ENCODE peak calls at places on chromosomes 6 and 20, in four cellular contexts. One of them, this sample, is unnamed.
A peak's percentile ranks its signal among the peaks of the same experiment; 100 is the strongest.

GRCh38 chr20:32184953-32185603 is 22.5 kb downstream of the PLAGL2 start:
- DNase-seq in IMR-90: no peak
- DNase-seq in neuronal stem cell: no peak
- DNase-seq in H9: no peak
- DNase-seq in this sample: no peak

GRCh38 chr6:37137881-37138568 is 31.9 kb upstream of the PIM1 start:
- DNase-seq in IMR-90: peak; percentile 83
- DNase-seq in neuronal stem cell: no peak
- DNase-seq in H9: peak; percentile 94
- DNase-seq in this sample: peak; percentile 91

GRCh38 chr6:15533379-15534044 is 129.3 kb downstream of the DTNBP1 start:
- DNase-seq in IMR-90: peak; percentile 47
- DNase-seq in neuronal stem cell: no peak
- DNase-seq in H9: peak; percentile 24
- DNase-seq in this sample: peak; percentile 60

GRCh38 chr20:47274449-47275108 is 81.9 kb downstream of the ZMYND8 start:
- DNase-seq in IMR-90: peak; percentile 97
- DNase-seq in neuronal stem cell: no peak
- DNase-seq in H9: no peak
- DNase-seq in this sample: peak; percentile 96

GRCh38 chr6:145673504-145673903 is 61.8 kb downstream of the EPM2A start:
- DNase-seq in IMR-90: no peak
- DNase-seq in neuronal stem cell: no peak
- DNase-seq in H9: no peak
- DNase-seq in this sample: no peak

GRCh38 chr6:81767163-81768000 is 14.9 kb upstream of the TENT5A start:
- DNase-seq in IMR-90: peak; percentile 41
- DNase-seq in neuronal stem cell: no peak
- DNase-seq in H9: no peak
- DNase-seq in this sample: peak; percentile 54

GRCh38 chr20:8624046-8624445 is 444.8 kb upstream of the PLCB4 start:
- DNase-seq in IMR-90: no peak
- DNase-seq in neuronal stem cell: no peak
- DNase-seq in H9: no peak
- DNase-seq in this sample: no peak

GRCh38 chr20:33993800-33994623 is at the start of gene RALY:
- DNase-seq in IMR-90: peak; percentile 72
- DNase-seq in neuronal stem cell: peak; percentile 83
- DNase-seq in H9: peak; percentile 79
- DNase-seq in this sample: peak; percentile 83

GRCh38 chr6:115896538-115897129 is 164.1 kb downstream of the FRK start:
- DNase-seq in IMR-90: peak; percentile 29
- DNase-seq in neuronal stem cell: peak; percentile 14
- DNase-seq in H9: no peak
- DNase-seq in this sample: peak; percentile 43

GRCh38 chr6:26175428-26176181 is 88.4 kb downstream of the HFE start:
- DNase-seq in IMR-90: peak; percentile 75
- DNase-seq in neuronal stem cell: peak; percentile 55
- DNase-seq in H9: no peak
- DNase-seq in this sample: peak; percentile 83

GRCh38 chr20:12207875-12208274 is 290.2 kb downstream of the BTBD3 start:
- DNase-seq in IMR-90: peak; percentile 41
- DNase-seq in neuronal stem cell: peak; percentile 32
- DNase-seq in H9: peak; percentile 63
- DNase-seq in this sample: peak; percentile 41

GRCh38 chr6:5851261-5851757 is 155.4 kb downstream of the NRN1 start:
- DNase-seq in IMR-90: no peak
- DNase-seq in neuronal stem cell: no peak
- DNase-seq in H9: peak; percentile 91
- DNase-seq in this sample: peak; percentile 45

GRCh38 chr6:44701637-44702101 is 314.2 kb downstream of the CDC5L start:
- DNase-seq in IMR-90: no peak
- DNase-seq in neuronal stem cell: peak; percentile 42
- DNase-seq in H9: peak; percentile 45
- DNase-seq in this sample: no peak

GRCh38 chr6:76992553-76992952 is 470.7 kb downstream of the HTR1B start:
- DNase-seq in IMR-90: no peak
- DNase-seq in neuronal stem cell: no peak
- DNase-seq in H9: no peak
- DNase-seq in this sample: no peak

GRCh38 chr20:5923493-5923892 is 26.8 kb downstream of the TRMT6 start:
- DNase-seq in IMR-90: no peak
- DNase-seq in neuronal stem cell: no peak
- DNase-seq in H9: no peak
- DNase-seq in this sample: no peak

GRCh38 chr6:36874016-36874442 is 574 bp downstream of the PPIL1 start:
- DNase-seq in IMR-90: peak; percentile 35
- DNase-seq in neuronal stem cell: no peak
- DNase-seq in H9: no peak
- DNase-seq in this sample: no peak

GRCh38 chr6:37516076-37516919 is 16.6 kb upstream of the CCDC167 start:
- DNase-seq in IMR-90: no peak
- DNase-seq in neuronal stem cell: no peak
- DNase-seq in H9: peak; percentile 60
- DNase-seq in this sample: no peak

GRCh38 chr20:20064303-20064702 is 12.0 kb downstream of the CFAP61 start:
- DNase-seq in IMR-90: no peak
- DNase-seq in neuronal stem cell: no peak
- DNase-seq in H9: no peak
- DNase-seq in this sample: no peak

GRCh38 chr20:51262240-51262639 is 239.3 kb upstream of the KCNG1 start:
- DNase-seq in IMR-90: no peak
- DNase-seq in neuronal stem cell: no peak
- DNase-seq in H9: no peak
- DNase-seq in this sample: no peak

GRCh38 chr6:63537126-63537958 is 34.9 kb upstream of the LOC128125822 start:
- DNase-seq in IMR-90: no peak
- DNase-seq in neuronal stem cell: no peak
- DNase-seq in H9: no peak
- DNase-seq in this sample: no peak

GRCh38 chr6:2498224-2498623 is 252.5 kb downstream of the MYLK4 start:
- DNase-seq in IMR-90: no peak
- DNase-seq in neuronal stem cell: no peak
- DNase-seq in H9: no peak
- DNase-seq in this sample: no peak

GRCh38 chr6:41578714-41579610 is 32.8 kb downstream of the FOXP4 start:
- DNase-seq in IMR-90: peak; percentile 33
- DNase-seq in neuronal stem cell: peak; percentile 82
- DNase-seq in H9: peak; percentile 62
- DNase-seq in this sample: peak; percentile 58

GRCh38 chr6:33008944-33009861 is at the start of gene HLA-DOA:
- DNase-seq in IMR-90: peak; percentile 5
- DNase-seq in neuronal stem cell: peak; percentile 69
- DNase-seq in H9: peak; percentile 95
- DNase-seq in this sample: peak; percentile 48

GRCh38 chr6:126170875-126171489 is 168.9 kb upstream of the CENPW start:
- DNase-seq in IMR-90: peak; percentile 26
- DNase-seq in neuronal stem cell: no peak
- DNase-seq in H9: no peak
- DNase-seq in this sample: peak; percentile 34

GRCh38 chr6:148317051-148317450 is 25.6 kb upstream of the SASH1 start:
- DNase-seq in IMR-90: no peak
- DNase-seq in neuronal stem cell: no peak
- DNase-seq in H9: no peak
- DNase-seq in this sample: no peak

GRCh38 chr20:51128198-51128597 is 105.3 kb upstream of the KCNG1 start:
- DNase-seq in IMR-90: peak; percentile 97
- DNase-seq in neuronal stem cell: no peak
- DNase-seq in H9: peak; percentile 9
- DNase-seq in this sample: peak; percentile 92

GRCh38 chr6:142458857-142459256 is 157.1 kb downstream of the ADGRG6 start:
- DNase-seq in IMR-90: no peak
- DNase-seq in neuronal stem cell: no peak
- DNase-seq in H9: no peak
- DNase-seq in this sample: peak; percentile 17

GRCh38 chr6:114249522-114249921 is 93.3 kb downstream of the HS3ST5 start:
- DNase-seq in IMR-90: no peak
- DNase-seq in neuronal stem cell: no peak
- DNase-seq in H9: no peak
- DNase-seq in this sample: no peak

GRCh38 chr6:87501809-87502572 is 29.2 kb downstream of the SLC35A1 start:
- DNase-seq in IMR-90: no peak
- DNase-seq in neuronal stem cell: no peak
- DNase-seq in H9: no peak
- DNase-seq in this sample: no peak

GRCh38 chr6:14747881-14748520 is 497.9 kb upstream of the JARID2 start:
- DNase-seq in IMR-90: peak; percentile 57
- DNase-seq in neuronal stem cell: no peak
- DNase-seq in H9: no peak
- DNase-seq in this sample: no peak

GRCh38 chr6:14365393-14365792 is 247.8 kb downstream of the CD83 start:
- DNase-seq in IMR-90: peak; percentile 71
- DNase-seq in neuronal stem cell: no peak
- DNase-seq in H9: no peak
- DNase-seq in this sample: peak; percentile 3

GRCh38 chr20:32382102-32382950 is 24.2 kb downstream of the ASXL1 start:
- DNase-seq in IMR-90: no peak
- DNase-seq in neuronal stem cell: no peak
- DNase-seq in H9: no peak
- DNase-seq in this sample: no peak

GRCh38 chr6:101413773-101414172 is 20.3 kb downstream of the GRIK2 start:
- DNase-seq in IMR-90: no peak
- DNase-seq in neuronal stem cell: no peak
- DNase-seq in H9: no peak
- DNase-seq in this sample: no peak

GRCh38 chr6:116876635-116877611 is at the start of gene RFX6:
- DNase-seq in IMR-90: no peak
- DNase-seq in neuronal stem cell: no peak
- DNase-seq in H9: peak; percentile 63
- DNase-seq in this sample: no peak

GRCh38 chr6:157954150-157955117 is 27.2 kb upstream of the SYNJ2 start:
- DNase-seq in IMR-90: peak; percentile 26
- DNase-seq in neuronal stem cell: no peak
- DNase-seq in H9: peak; percentile 66
- DNase-seq in this sample: no peak

GRCh38 chr6:110326609-110327008 is 31.5 kb downstream of the METTL24 start:
- DNase-seq in IMR-90: no peak
- DNase-seq in neuronal stem cell: no peak
- DNase-seq in H9: peak; percentile 40
- DNase-seq in this sample: no peak
- H4K8ac ChIP-seq in IMR-90: no peak overlapping the region
- H4K8ac ChIP-seq in neuronal stem cell: no peak overlapping the region
- H4K8ac ChIP-seq in H9: no peak overlapping the region
- H4K8ac ChIP-seq in this sample: peak overlapping the region; percentile 0

GRCh38 chr6:105545947-105546710 is 143.2 kb upstream of the PREP start:
- DNase-seq in IMR-90: peak; percentile 63
- DNase-seq in neuronal stem cell: no peak
- DNase-seq in H9: no peak
- DNase-seq in this sample: peak; percentile 89

GRCh38 chr6:105546748-105547147 is 143.9 kb upstream of the PREP start:
- DNase-seq in IMR-90: no peak
- DNase-seq in neuronal stem cell: no peak
- DNase-seq in H9: no peak
- DNase-seq in this sample: no peak

GRCh38 chr6:105550961-105551625 is 148.2 kb upstream of the PREP start:
- DNase-seq in IMR-90: peak; percentile 28
- DNase-seq in neuronal stem cell: no peak
- DNase-seq in H9: no peak
- DNase-seq in this sample: no peak

GRCh38 chr6:105539879-105540278 is 137.0 kb upstream of the PREP start:
- DNase-seq in IMR-90: no peak
- DNase-seq in neuronal stem cell: no peak
- DNase-seq in H9: no peak
- DNase-seq in this sample: no peak

GRCh38 chr6:105545206-105545920 is 142.5 kb upstream of the PREP start:
- DNase-seq in IMR-90: no peak
- DNase-seq in neuronal stem cell: no peak
- DNase-seq in H9: no peak
- DNase-seq in this sample: peak; percentile 37
- H3K4me2 ChIP-seq in IMR-90: no peak overlapping the region
- H3K4me2 ChIP-seq in neuronal stem cell: no peak overlapping the region
- H3K4me2 ChIP-seq in H9: no peak overlapping the region
- H3K4me2 ChIP-seq in this sample: no peak overlapping the region

GRCh38 chr6:54234539-54234938 is 73.7 kb upstream of the TINAG start:
- DNase-seq in IMR-90: no peak
- DNase-seq in neuronal stem cell: no peak
- DNase-seq in H9: no peak
- DNase-seq in this sample: no peak
- H3K23ac ChIP-seq in IMR-90: no peak overlapping the region
- H3K23ac ChIP-seq in neuronal stem cell: no peak overlapping the region
- H3K23ac ChIP-seq in H9: no peak overlapping the region
- H3K23ac ChIP-seq in this sample: no peak overlapping the region

GRCh38 chr20:57155415-57155814 is 111.0 kb downstream of the BMP7 start:
- DNase-seq in IMR-90: no peak
- DNase-seq in neuronal stem cell: no peak
- DNase-seq in H9: no peak
- DNase-seq in this sample: no peak

GRCh38 chr20:57157106-57157691 is 109.2 kb downstream of the BMP7 start:
- DNase-seq in IMR-90: no peak
- DNase-seq in neuronal stem cell: no peak
- DNase-seq in H9: no peak
- DNase-seq in this sample: no peak

GRCh38 chr20:57150559-57150958 is 115.9 kb downstream of the BMP7 start:
- DNase-seq in IMR-90: no peak
- DNase-seq in neuronal stem cell: no peak
- DNase-seq in H9: no peak
- DNase-seq in this sample: no peak

GRCh38 chr20:57156050-57156770 is 110.2 kb downstream of the BMP7 start:
- DNase-seq in IMR-90: no peak
- DNase-seq in neuronal stem cell: no peak
- DNase-seq in H9: no peak
- DNase-seq in this sample: no peak

GRCh38 chr20:57153238-57153905 is 113.1 kb downstream of the BMP7 start:
- DNase-seq in IMR-90: no peak
- DNase-seq in neuronal stem cell: no peak
- DNase-seq in H9: no peak
- DNase-seq in this sample: no peak
- H4K8ac ChIP-seq in IMR-90: no peak overlapping the region
- H4K8ac ChIP-seq in neuronal stem cell: no peak overlapping the region
- H4K8ac ChIP-seq in H9: no peak overlapping the region
- H4K8ac ChIP-seq in this sample: no peak overlapping the region

GRCh38 chr6:138600261-138600660 is 101.0 kb upstream of the NHSL1 start:
- DNase-seq in IMR-90: no peak
- DNase-seq in neuronal stem cell: no peak
- DNase-seq in H9: no peak
- DNase-seq in this sample: no peak
- H3K4me2 ChIP-seq in IMR-90: no peak overlapping the region
- H3K4me2 ChIP-seq in neuronal stem cell: no peak overlapping the region
- H3K4me2 ChIP-seq in H9: no peak overlapping the region
- H3K4me2 ChIP-seq in this sample: no peak overlapping the region